ENCODE peak calls at places on chromosomes 12 and 14, in six cellular contexts. One of them, this sample, is unnamed.

GRCh38 chr14:65637780-65638179 is 225.2 kb downstream of the FUT8 start:
- DNase-seq in osteocyte: no peak
- DNase-seq in dorsolateral prefrontal cortex: no peak
- DNase-seq in stomach: no peak
- DNase-seq in psoas muscle: no peak
- DNase-seq in fibroblast of mammary gland: peak; percentile 54
- DNase-seq in this sample: no peak

GRCh38 chr12:122230798-122231197 is 4.9 kb upstream of the DIABLO start:
- DNase-seq in osteocyte: no peak
- DNase-seq in dorsolateral prefrontal cortex: no peak
- DNase-seq in fibroblast of mammary gland: no peak
- DNase-seq in stomach: no peak
- DNase-seq in psoas muscle: no peak
- DNase-seq in this sample: no peak

GRCh38 chr14:52678591-52678990 is 16.8 kb downstream of the ERO1A start:
- DNase-seq in dorsolateral prefrontal cortex: no peak
- DNase-seq in stomach: no peak
- DNase-seq in psoas muscle: no peak
- DNase-seq in osteocyte: no peak
- DNase-seq in fibroblast of mammary gland: peak; percentile 8
- DNase-seq in this sample: no peak

GRCh38 chr14:23375527-23376251 is 1.2 kb upstream of the CMTM5 start:
- DNase-seq in osteocyte: no peak
- DNase-seq in dorsolateral prefrontal cortex: no peak
- DNase-seq in psoas muscle: no peak
- DNase-seq in stomach: no peak
- DNase-seq in fibroblast of mammary gland: no peak
- DNase-seq in this sample: no peak

GRCh38 chr14:95374262-95374997 is 54.7 kb upstream of the CLMN start:
- DNase-seq in psoas muscle: no peak
- DNase-seq in fibroblast of mammary gland: no peak
- DNase-seq in dorsolateral prefrontal cortex: no peak
- DNase-seq in stomach: no peak
- DNase-seq in osteocyte: no peak
- DNase-seq in this sample: no peak

GRCh38 chr14:94028450-94028826 is 2.3 kb downstream of the OTUB2 start:
- DNase-seq in dorsolateral prefrontal cortex: no peak
- DNase-seq in psoas muscle: peak; percentile 17
- DNase-seq in osteocyte: no peak
- DNase-seq in fibroblast of mammary gland: no peak
- DNase-seq in stomach: no peak
- DNase-seq in this sample: no peak

GRCh38 chr12:116771651-116772050 is 33.5 kb downstream of the RNFT2 start:
- DNase-seq in dorsolateral prefrontal cortex: no peak
- DNase-seq in psoas muscle: no peak
- DNase-seq in osteocyte: no peak
- DNase-seq in stomach: no peak
- DNase-seq in fibroblast of mammary gland: no peak
- DNase-seq in this sample: no peak

GRCh38 chr14:101193126-101193844 is 289.8 kb upstream of the RTL1 start:
- DNase-seq in dorsolateral prefrontal cortex: no peak
- DNase-seq in osteocyte: peak; percentile 84
- DNase-seq in stomach: peak; percentile 20
- DNase-seq in fibroblast of mammary gland: no peak
- DNase-seq in psoas muscle: no peak
- DNase-seq in this sample: no peak

GRCh38 chr12:45725631-45726593 is 3.6 kb upstream of the ARID2 start:
- DNase-seq in dorsolateral prefrontal cortex: peak; percentile 30
- DNase-seq in fibroblast of mammary gland: peak; percentile 53
- DNase-seq in psoas muscle: no peak
- DNase-seq in stomach: no peak
- DNase-seq in osteocyte: no peak
- DNase-seq in this sample: peak; percentile 14

GRCh38 chr12:56836317-56836716 is 73.2 kb downstream of the HSD17B6 start:
- DNase-seq in fibroblast of mammary gland: peak; percentile 48
- DNase-seq in psoas muscle: no peak
- DNase-seq in stomach: no peak
- DNase-seq in osteocyte: no peak
- DNase-seq in dorsolateral prefrontal cortex: no peak
- DNase-seq in this sample: no peak

GRCh38 chr12:68042212-68042699 is 53.0 kb downstream of the IFNG-AS1 start:
- DNase-seq in fibroblast of mammary gland: peak; percentile 5
- DNase-seq in stomach: no peak
- DNase-seq in dorsolateral prefrontal cortex: no peak
- DNase-seq in psoas muscle: no peak
- DNase-seq in osteocyte: no peak
- DNase-seq in this sample: no peak

GRCh38 chr12:31736472-31736871 is 7.7 kb upstream of the AMN1 start:
- DNase-seq in osteocyte: no peak
- DNase-seq in psoas muscle: no peak
- DNase-seq in stomach: no peak
- DNase-seq in fibroblast of mammary gland: peak; percentile 92
- DNase-seq in dorsolateral prefrontal cortex: no peak
- DNase-seq in this sample: no peak

GRCh38 chr14:87231336-87232026 is 761.5 kb downstream of the GALC start:
- DNase-seq in psoas muscle: no peak
- DNase-seq in osteocyte: no peak
- DNase-seq in stomach: no peak
- DNase-seq in dorsolateral prefrontal cortex: no peak
- DNase-seq in fibroblast of mammary gland: no peak
- DNase-seq in this sample: no peak

GRCh38 chr12:65649126-65649525 is 175.2 kb upstream of the HMGA2 start:
- DNase-seq in fibroblast of mammary gland: peak; percentile 100
- DNase-seq in dorsolateral prefrontal cortex: no peak
- DNase-seq in osteocyte: no peak
- DNase-seq in stomach: no peak
- DNase-seq in psoas muscle: no peak
- DNase-seq in this sample: no peak

GRCh38 chr12:110347767-110348166 is 55.7 kb downstream of the ANAPC7 start:
- DNase-seq in psoas muscle: no peak
- DNase-seq in stomach: no peak
- DNase-seq in dorsolateral prefrontal cortex: no peak
- DNase-seq in fibroblast of mammary gland: no peak
- DNase-seq in osteocyte: no peak
- DNase-seq in this sample: no peak

GRCh38 chr14:83384253-83384652 is 1850.6 kb upstream of the SEL1L start:
- DNase-seq in fibroblast of mammary gland: no peak
- DNase-seq in psoas muscle: no peak
- DNase-seq in stomach: no peak
- DNase-seq in dorsolateral prefrontal cortex: no peak
- DNase-seq in osteocyte: no peak
- DNase-seq in this sample: no peak

GRCh38 chr14:61698216-61698980 is 3.1 kb downstream of the HIF1A start:
- DNase-seq in dorsolateral prefrontal cortex: no peak
- DNase-seq in fibroblast of mammary gland: no peak
- DNase-seq in stomach: no peak
- DNase-seq in osteocyte: no peak
- DNase-seq in psoas muscle: no peak
- DNase-seq in this sample: no peak

GRCh38 chr14:28502517-28502916 is 264.1 kb upstream of the FOXG1 start:
- DNase-seq in osteocyte: no peak
- DNase-seq in fibroblast of mammary gland: no peak
- DNase-seq in psoas muscle: no peak
- DNase-seq in stomach: no peak
- DNase-seq in dorsolateral prefrontal cortex: no peak
- DNase-seq in this sample: no peak

GRCh38 chr12:12704593-12705230 is 8.7 kb upstream of the GPR19 start:
- DNase-seq in fibroblast of mammary gland: peak; percentile 95
- DNase-seq in stomach: peak; percentile 62
- DNase-seq in psoas muscle: peak; percentile 64
- DNase-seq in dorsolateral prefrontal cortex: peak; percentile 63
- DNase-seq in osteocyte: no peak
- DNase-seq in this sample: peak; percentile 30

GRCh38 chr14:79708991-79709390 is 502.3 kb downstream of the DIO2 start:
- DNase-seq in psoas muscle: no peak
- DNase-seq in dorsolateral prefrontal cortex: no peak
- DNase-seq in fibroblast of mammary gland: no peak
- DNase-seq in osteocyte: no peak
- DNase-seq in stomach: no peak
- DNase-seq in this sample: no peak

GRCh38 chr12:65998536-65999530 is 131.7 kb downstream of the LLPH start:
- DNase-seq in dorsolateral prefrontal cortex: no peak
- DNase-seq in fibroblast of mammary gland: no peak
- DNase-seq in osteocyte: no peak
- DNase-seq in psoas muscle: no peak
- DNase-seq in stomach: no peak
- DNase-seq in this sample: no peak

GRCh38 chr14:54927551-54927950 is 24.9 kb upstream of the GCH1 start:
- DNase-seq in osteocyte: no peak
- DNase-seq in stomach: no peak
- DNase-seq in fibroblast of mammary gland: no peak
- DNase-seq in dorsolateral prefrontal cortex: no peak
- DNase-seq in psoas muscle: no peak
- DNase-seq in this sample: no peak

GRCh38 chr14:23861666-23862065 is 91.9 kb upstream of the DHRS4 start:
- DNase-seq in psoas muscle: no peak
- DNase-seq in osteocyte: no peak
- DNase-seq in dorsolateral prefrontal cortex: no peak
- DNase-seq in stomach: peak; percentile 68
- DNase-seq in fibroblast of mammary gland: no peak
- DNase-seq in this sample: no peak

GRCh38 chr14:92309968-92310367 is 13.0 kb upstream of the SLC24A4 start:
- DNase-seq in osteocyte: no peak
- DNase-seq in stomach: no peak
- DNase-seq in fibroblast of mammary gland: no peak
- DNase-seq in psoas muscle: no peak
- DNase-seq in dorsolateral prefrontal cortex: no peak
- DNase-seq in this sample: no peak

GRCh38 chr12:127280393-127281275 is 986.3 kb upstream of the TMEM132C start:
- DNase-seq in stomach: peak; percentile 72
- DNase-seq in psoas muscle: peak; percentile 58
- DNase-seq in osteocyte: no peak
- DNase-seq in fibroblast of mammary gland: peak; percentile 22
- DNase-seq in dorsolateral prefrontal cortex: peak; percentile 46
- DNase-seq in this sample: peak; percentile 90

GRCh38 chr12:122891661-122892525 is 4.0 kb downstream of the VPS37B start:
- DNase-seq in osteocyte: no peak
- DNase-seq in fibroblast of mammary gland: peak; percentile 65
- DNase-seq in stomach: no peak
- DNase-seq in dorsolateral prefrontal cortex: no peak
- DNase-seq in psoas muscle: no peak
- DNase-seq in this sample: no peak

DNA sequence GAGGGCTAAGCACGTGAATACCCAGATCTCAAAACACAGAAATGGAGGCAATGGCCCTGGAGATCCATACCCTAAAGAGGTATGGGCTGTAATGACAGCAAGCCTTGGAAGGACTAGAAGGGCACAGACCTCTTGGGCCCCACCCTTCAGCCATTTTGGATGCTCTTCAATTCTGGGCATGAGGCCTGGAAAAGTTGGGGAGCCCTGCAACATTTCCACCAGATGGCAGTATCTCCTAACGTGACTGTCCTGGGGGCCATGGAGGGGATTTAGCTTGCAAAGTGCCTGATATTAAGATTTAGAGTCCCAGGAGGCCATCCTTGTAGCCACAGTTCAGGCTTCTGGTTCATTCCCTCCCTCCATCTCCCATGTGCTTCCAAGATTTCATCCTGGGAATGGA is 30.2 kb downstream of the KCNA5 start:
- DNase-seq in osteocyte: no peak
- DNase-seq in fibroblast of mammary gland: peak; percentile 4
- DNase-seq in stomach: no peak
- DNase-seq in psoas muscle: no peak
- DNase-seq in dorsolateral prefrontal cortex: no peak
- DNase-seq in this sample: peak; percentile 28
- TF ChIP-seq CTCF in osteocyte: peak; percentile 9
- TF ChIP-seq CTCF in fibroblast of mammary gland: peak; percentile 24
- TF ChIP-seq CTCF in stomach: no peak
- TF ChIP-seq CTCF in psoas muscle: no peak
- TF ChIP-seq CTCF in dorsolateral prefrontal cortex: no peak
- TF ChIP-seq CTCF in this sample: no peak

GRCh38 chr12:10989107-10989506 is 2.4 kb upstream of the TAS2R50 start:
- DNase-seq in stomach: no peak
- DNase-seq in osteocyte: no peak
- DNase-seq in psoas muscle: no peak
- DNase-seq in fibroblast of mammary gland: no peak
- DNase-seq in dorsolateral prefrontal cortex: no peak
- DNase-seq in this sample: no peak
- TF ChIP-seq CTCF in stomach: no peak
- TF ChIP-seq CTCF in osteocyte: no peak
- TF ChIP-seq CTCF in psoas muscle: no peak
- TF ChIP-seq CTCF in fibroblast of mammary gland: no peak
- TF ChIP-seq CTCF in dorsolateral prefrontal cortex: no peak
- TF ChIP-seq CTCF in this sample: no peak

GRCh38 chr12:106986135-106986534 is 811 bp downstream of the MTERF2 start:
- DNase-seq in osteocyte: no peak
- DNase-seq in dorsolateral prefrontal cortex: no peak
- DNase-seq in fibroblast of mammary gland: no peak
- DNase-seq in psoas muscle: no peak
- DNase-seq in stomach: no peak
- DNase-seq in this sample: no peak
- TF ChIP-seq CTCF in osteocyte: no peak
- TF ChIP-seq CTCF in dorsolateral prefrontal cortex: no peak
- TF ChIP-seq CTCF in fibroblast of mammary gland: no peak
- TF ChIP-seq CTCF in psoas muscle: no peak
- TF ChIP-seq CTCF in stomach: no peak
- TF ChIP-seq CTCF in this sample: no peak

GRCh38 chr12:52398176-52398575 is 8.0 kb downstream of the KRT82 start:
- DNase-seq in stomach: no peak
- DNase-seq in osteocyte: no peak
- DNase-seq in psoas muscle: no peak
- DNase-seq in fibroblast of mammary gland: peak; percentile 49
- DNase-seq in dorsolateral prefrontal cortex: no peak
- DNase-seq in this sample: no peak

GRCh38 chr12:52396656-52397055 is 9.5 kb downstream of the KRT82 start:
- DNase-seq in psoas muscle: peak; percentile 21
- DNase-seq in stomach: no peak
- DNase-seq in osteocyte: no peak
- DNase-seq in fibroblast of mammary gland: no peak
- DNase-seq in dorsolateral prefrontal cortex: no peak
- DNase-seq in this sample: no peak

GRCh38 chr12:52392465-52393007 is 7.1 kb upstream of the KRT84 start:
- DNase-seq in stomach: no peak
- DNase-seq in osteocyte: no peak
- DNase-seq in dorsolateral prefrontal cortex: no peak
- DNase-seq in psoas muscle: no peak
- DNase-seq in fibroblast of mammary gland: no peak
- DNase-seq in this sample: no peak

GRCh38 chr12:52394836-52395405 is 9.5 kb upstream of the KRT84 start:
- DNase-seq in osteocyte: no peak
- DNase-seq in psoas muscle: peak; percentile 19
- DNase-seq in fibroblast of mammary gland: no peak
- DNase-seq in dorsolateral prefrontal cortex: no peak
- DNase-seq in stomach: no peak
- DNase-seq in this sample: no peak

DNA sequence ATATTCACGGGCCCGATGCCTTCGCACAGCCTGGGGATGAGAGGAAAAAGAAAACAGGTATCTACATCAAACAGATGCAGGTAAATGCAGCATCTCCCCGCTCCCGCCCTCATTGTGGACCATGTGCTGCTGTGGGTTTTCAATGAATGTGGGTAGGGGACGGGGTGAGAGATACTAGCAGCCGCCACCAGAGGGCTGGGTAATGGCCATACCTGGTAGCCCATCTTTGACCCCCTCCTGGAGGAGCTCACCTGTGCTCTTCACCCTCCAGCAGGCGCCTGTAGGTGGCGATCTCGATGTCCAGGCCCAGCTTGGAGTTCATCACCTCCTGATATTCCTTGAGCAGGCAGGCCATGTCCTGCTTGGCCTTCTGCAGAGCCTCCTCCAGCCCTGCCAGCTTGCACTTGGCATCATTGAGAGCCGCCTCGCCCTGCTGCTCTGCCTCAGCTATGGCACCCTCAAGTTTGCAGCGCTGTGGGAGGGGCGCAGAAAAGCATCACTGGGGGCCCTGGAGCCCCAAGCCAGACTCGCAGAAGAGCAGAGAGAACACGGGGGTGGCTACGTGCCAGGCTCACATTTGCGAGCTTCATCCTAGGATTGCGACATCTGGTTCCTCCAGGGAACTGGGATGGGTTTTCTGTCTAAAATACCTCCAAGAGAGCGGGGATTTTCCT is 10.2 kb downstream of the KRT82 start:
- DNase-seq in osteocyte: no peak
- DNase-seq in fibroblast of mammary gland: peak; percentile 76
- DNase-seq in psoas muscle: peak; percentile 68
- DNase-seq in stomach: no peak
- DNase-seq in dorsolateral prefrontal cortex: no peak
- DNase-seq in this sample: peak; percentile 29
- TF ChIP-seq CTCF in osteocyte: peak; percentile 26
- TF ChIP-seq CTCF in fibroblast of mammary gland: peak; percentile 29
- TF ChIP-seq CTCF in psoas muscle: no peak
- TF ChIP-seq CTCF in stomach: no peak
- TF ChIP-seq CTCF in dorsolateral prefrontal cortex: no peak
- TF ChIP-seq CTCF in this sample: peak; percentile 39

This sample was measured in nephron progenitor cell.